ENCODE peak calls at places on chromosomes 12 and 14, in seven cellular contexts. E, Z, J, C, A, V and R are unnamed samples.
A peak's percentile ranks its signal among the peaks of the same experiment; 100 is the strongest.

GRCh38 chr12:27999521-27999920 is 27.0 kb upstream of the PTHLH start:
- DNase-seq in E (no peak), Z (peak; percentile 81), J (no peak), C (peak; percentile 97), A (no peak), V (no peak), R (no peak)

GRCh38 chr14:81341405-81342180 is 58.5 kb downstream of the STON2 start:
- DNase-seq in E (no peak), Z (no peak), J (no peak), C (peak; percentile 38), A (no peak), V (no peak), R (no peak)

GRCh38 chr12:50221228-50222008 is 54.2 kb upstream of the CERS5 start:
- DNase-seq in E (no peak), Z (peak; percentile 98), J (no peak), C (peak; percentile 71), A (no peak), V (peak; percentile 9), R (no peak)

GRCh38 chr14:69247691-69248440 is 12.1 kb upstream of the GALNT16 start:
- DNase-seq in E (no peak), Z (peak; percentile 99), J (peak; percentile 24), C (no peak), A (no peak), V (no peak), R (no peak)

GRCh38 chr12:109827566-109828550 is 5.3 kb downstream of the TRPV4 start:
- DNase-seq in E (peak; percentile 80), Z (no peak), J (peak; percentile 36), C (no peak), A (no peak), V (no peak), R (no peak)

GRCh38 chr12:93802698-93803097 is 125.5 kb downstream of the CRADD start:
- DNase-seq in E (no peak), Z (peak; percentile 59), J (no peak), C (no peak), A (no peak), V (no peak), R (no peak)

GRCh38 chr14:69039287-69039628 is 60.2 kb upstream of the ACTN1 start:
- DNase-seq in E (no peak), Z (peak; percentile 53), J (no peak), C (peak; percentile 84), A (no peak), V (no peak), R (no peak)

GRCh38 chr14:81062816-81063215 is 107.4 kb downstream of the TSHR start:
- DNase-seq in E (no peak), Z (peak; percentile 1), J (no peak), C (peak; percentile 3), A (no peak), V (peak; percentile 2), R (no peak)

GRCh38 chr12:10634427-10634826 is 21.0 kb upstream of the MAGOHB start:
- DNase-seq in E (no peak), Z (peak; percentile 18), J (no peak), C (no peak), A (no peak), V (no peak), R (no peak)

GRCh38 chr14:100108042-100108825 is 43.0 kb downstream of the EVL start:
- DNase-seq in E (peak; percentile 90), Z (peak; percentile 73), J (peak; percentile 89), C (peak; percentile 76), A (peak; percentile 85), V (peak; percentile 84), R (peak; percentile 89)

GRCh38 chr14:66395300-66395699 is 90.9 kb upstream of the CCDC196 start:
- DNase-seq in E (no peak), Z (no peak), J (no peak), C (peak; percentile 42), A (no peak), V (no peak), R (no peak)

GRCh38 chr12:88931598-88931997 is 351.3 kb upstream of the KITLG start:
- DNase-seq in E (no peak), Z (no peak), J (no peak), C (no peak), A (no peak), V (no peak), R (no peak)

GRCh38 chr12:3732901-3733300 is 20.0 kb downstream of the CRACR2A start:
- DNase-seq in E (no peak), Z (no peak), J (peak; percentile 89), C (no peak), A (no peak), V (no peak), R (no peak)

GRCh38 chr12:1827806-1828805 is 7.7 kb downstream of the LRTM2 start:
- DNase-seq in E (peak; percentile 67), Z (no peak), J (no peak), C (no peak), A (no peak), V (no peak), R (peak; percentile 60)

GRCh38 chr12:89225808-89226368 is 126.4 kb downstream of the DUSP6 start:
- DNase-seq in E (no peak), Z (peak; percentile 96), J (peak; percentile 64), C (peak; percentile 100), A (no peak), V (no peak), R (no peak)

GRCh38 chr12:25135531-25136154 is 59.3 kb downstream of the DNAI7 start:
- DNase-seq in E (no peak), Z (no peak), J (peak; percentile 8), C (peak; percentile 92), A (no peak), V (no peak), R (no peak)

GRCh38 chr12:106030210-106031175 is 108.3 kb downstream of the NUAK1 start:
- DNase-seq in E (no peak), Z (peak; percentile 92), J (no peak), C (peak; percentile 55), A (no peak), V (no peak), R (no peak)

GRCh38 chr14:60723218-60724079 is 702 bp downstream of the SIX4 start:
- DNase-seq in E (peak; percentile 85), Z (peak; percentile 55), J (peak; percentile 21), C (peak; percentile 73), A (peak; percentile 11), V (peak; percentile 59), R (no peak)

GRCh38 chr12:94010307-94010706 is 138.1 kb upstream of the PLXNC1 start:
- DNase-seq in E (no peak), Z (no peak), J (no peak), C (no peak), A (no peak), V (no peak), R (no peak)

GRCh38 chr12:24066865-24067264 is 117.4 kb upstream of the SOX5 start:
- DNase-seq in E (no peak), Z (peak; percentile 93), J (no peak), C (peak; percentile 42), A (no peak), V (no peak), R (no peak)

GRCh38 chr14:54503476-54503875 is 6.2 kb upstream of the CGRRF1 start:
- DNase-seq in E (no peak), Z (peak; percentile 40), J (no peak), C (peak; percentile 55), A (no peak), V (no peak), R (no peak)
- TF ChIP-seq CTCF in E (no peak), Z (peak; percentile 41), J (no peak), C (peak; percentile 62), A (no peak), V (no peak), R (peak; percentile 76)

GRCh38 chr14:70640938-70641547 is 673 bp upstream of the TTC9 start:
- DNase-seq in E (peak; percentile 67), Z (peak; percentile 11), J (peak; percentile 61), C (peak; percentile 75), A (peak; percentile 29), V (peak; percentile 62), R (no peak)
- TF ChIP-seq CTCF in E (no peak), Z (no peak), J (no peak), C (no peak), A (no peak), V (no peak), R (no peak)

DNA sequence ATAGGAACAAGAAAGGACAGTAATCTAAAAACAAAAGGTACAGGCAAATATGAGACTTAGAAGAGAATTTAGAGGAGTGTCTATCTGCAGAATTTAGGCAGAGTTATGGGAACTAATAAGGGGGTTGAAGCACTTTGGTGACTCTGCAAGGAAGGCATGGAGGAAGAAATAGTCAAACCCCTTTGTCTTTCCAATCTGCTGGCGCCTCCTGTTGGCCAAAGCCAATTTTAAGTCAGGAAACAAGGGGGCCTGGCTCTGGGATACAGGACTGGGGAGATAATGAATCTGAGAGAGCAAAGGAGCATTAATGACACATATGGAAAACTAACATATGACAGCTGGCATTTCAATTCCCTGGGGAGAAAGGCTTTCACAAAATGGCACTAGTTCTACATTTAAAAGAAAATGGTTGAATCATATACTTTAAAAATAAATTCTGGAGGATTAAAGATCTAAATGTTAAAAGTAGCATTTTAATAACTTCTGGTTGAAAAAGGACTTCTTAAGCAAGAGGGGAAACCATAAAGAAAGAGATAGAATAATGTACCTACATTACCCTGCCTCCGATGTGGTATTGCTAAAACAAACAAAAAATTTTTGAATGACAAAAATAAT is 48.5 kb upstream of the CSRP2 start:
- DNase-seq in E (no peak), Z (peak; percentile 69), J (peak; percentile 24), C (peak; percentile 61), A (no peak), V (peak; percentile 4), R (no peak)
- TF ChIP-seq CTCF in E (peak; percentile 51), Z (peak; percentile 74), J (peak; percentile 17), C (peak; percentile 59), A (no peak), V (no peak), R (peak; percentile 80)

GRCh38 chr12:92717202-92717601 is 14.4 kb downstream of the PLEKHG7 start:
- DNase-seq in E (no peak), Z (peak; percentile 71), J (no peak), C (peak; percentile 33), A (no peak), V (no peak), R (no peak)
- TF ChIP-seq CTCF in E (no peak), Z (peak; percentile 53), J (no peak), C (peak; percentile 14), A (no peak), V (no peak), R (peak; percentile 58)

DNA sequence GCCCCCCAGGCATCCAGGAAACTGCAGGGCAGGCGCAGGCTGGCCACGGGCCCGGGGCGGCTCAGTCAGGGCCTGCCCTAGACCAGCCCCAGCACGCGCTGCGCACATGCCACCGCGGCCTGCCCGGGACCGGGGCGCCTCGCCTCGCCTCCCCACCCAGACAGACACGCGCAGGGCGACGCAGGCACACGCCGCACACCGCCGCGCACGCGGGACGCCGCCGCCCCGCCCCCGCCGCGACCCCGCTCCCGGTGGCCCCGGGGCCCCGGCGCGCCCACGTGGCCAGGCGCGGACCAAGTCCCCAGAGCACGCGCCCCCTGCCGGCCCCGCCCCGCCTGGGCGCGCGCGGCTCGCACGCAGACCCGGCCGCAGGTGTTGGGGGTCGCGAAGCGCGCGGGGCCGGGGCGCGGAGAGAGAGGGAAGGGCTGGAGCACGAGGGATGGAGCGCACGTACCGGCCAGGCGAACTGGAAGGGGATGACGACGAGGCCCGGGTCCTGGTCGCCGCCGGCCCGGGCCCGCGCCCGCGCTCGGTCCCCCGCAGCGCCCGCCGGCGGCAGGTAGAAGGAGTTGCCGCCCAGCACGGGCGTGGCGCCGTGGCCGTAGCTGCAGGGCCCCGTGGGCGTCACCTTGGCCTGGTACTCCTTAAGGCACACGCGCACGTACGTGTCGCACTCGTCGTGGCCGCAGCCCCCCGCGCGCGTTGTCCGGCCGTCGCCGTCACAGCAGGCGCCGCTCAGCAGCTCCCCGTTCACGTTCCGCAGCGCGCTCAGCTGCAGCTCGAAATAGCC is 1.1 kb downstream of the JAG2 start:
- DNase-seq in E (no peak), Z (no peak), J (peak; percentile 26), C (peak; percentile 88), A (no peak), V (peak; percentile 51), R (no peak)
- TF ChIP-seq CTCF in E (no peak), Z (no peak), J (no peak), C (no peak), A (no peak), V (peak; percentile 42), R (peak; percentile 54)